ENCODE peak calls at places on chromosome 18, in eight cellular contexts. One of them, this sample, is unnamed.

GRCh38 chr18:48820483-48821250 is 130.1 kb downstream of the SMAD7 start:
- DNase-seq in activated T-helper 1 cell treated with Interleukin-2 at 50 U/mL for 16 hours: no peak
- DNase-seq in iris pigment epithelial cell: no peak
- DNase-seq in right atrium auricular region: peak; percentile 42
- DNase-seq in NCI-H2029: no peak
- DNase-seq in GM23338: no peak
- DNase-seq in SW480: no peak
- DNase-seq in activated CD4-positive, CD25-positive, alpha-beta regulatory T cell: no peak
- DNase-seq in this sample: no peak

GRCh38 chr18:48983793-48984437 is 33.1 kb upstream of the SMAD7 start:
- DNase-seq in right atrium auricular region: no peak
- DNase-seq in activated CD4-positive, CD25-positive, alpha-beta regulatory T cell: no peak
- DNase-seq in NCI-H2029: peak; percentile 54
- DNase-seq in GM23338: no peak
- DNase-seq in SW480: no peak
- DNase-seq in activated T-helper 1 cell treated with Interleukin-2 at 50 U/mL for 16 hours: no peak
- DNase-seq in iris pigment epithelial cell: no peak
- DNase-seq in this sample: no peak

GRCh38 chr18:10074122-10074521 is 160.3 kb downstream of the VAPA start:
- DNase-seq in activated T-helper 1 cell treated with Interleukin-2 at 50 U/mL for 16 hours: no peak
- DNase-seq in GM23338: no peak
- DNase-seq in activated CD4-positive, CD25-positive, alpha-beta regulatory T cell: no peak
- DNase-seq in iris pigment epithelial cell: no peak
- DNase-seq in SW480: peak; percentile 86
- DNase-seq in right atrium auricular region: no peak
- DNase-seq in NCI-H2029: no peak
- DNase-seq in this sample: no peak

GRCh38 chr18:51107594-51108305 is 77.7 kb downstream of the SMAD4 start:
- DNase-seq in activated CD4-positive, CD25-positive, alpha-beta regulatory T cell: no peak
- DNase-seq in iris pigment epithelial cell: peak; percentile 15
- DNase-seq in NCI-H2029: no peak
- DNase-seq in activated T-helper 1 cell treated with Interleukin-2 at 50 U/mL for 16 hours: no peak
- DNase-seq in SW480: no peak
- DNase-seq in GM23338: no peak
- DNase-seq in right atrium auricular region: no peak
- DNase-seq in this sample: no peak

GRCh38 chr18:71045331-71046065 is 756.7 kb downstream of the SOCS6 start:
- DNase-seq in activated CD4-positive, CD25-positive, alpha-beta regulatory T cell: no peak
- DNase-seq in activated T-helper 1 cell treated with Interleukin-2 at 50 U/mL for 16 hours: no peak
- DNase-seq in iris pigment epithelial cell: no peak
- DNase-seq in GM23338: no peak
- DNase-seq in right atrium auricular region: no peak
- DNase-seq in SW480: no peak
- DNase-seq in NCI-H2029: no peak
- DNase-seq in this sample: no peak

GRCh38 chr18:10169064-10169562 is 255.3 kb downstream of the VAPA start:
- DNase-seq in SW480: peak; percentile 77
- DNase-seq in right atrium auricular region: no peak
- DNase-seq in activated CD4-positive, CD25-positive, alpha-beta regulatory T cell: no peak
- DNase-seq in activated T-helper 1 cell treated with Interleukin-2 at 50 U/mL for 16 hours: no peak
- DNase-seq in NCI-H2029: peak; percentile 1
- DNase-seq in iris pigment epithelial cell: peak; percentile 15
- DNase-seq in GM23338: no peak
- DNase-seq in this sample: no peak

GRCh38 chr18:24488824-24489493 is 28.5 kb downstream of the HRH4 start:
- DNase-seq in GM23338: peak; percentile 76
- DNase-seq in SW480: peak; percentile 34
- DNase-seq in activated CD4-positive, CD25-positive, alpha-beta regulatory T cell: no peak
- DNase-seq in NCI-H2029: no peak
- DNase-seq in activated T-helper 1 cell treated with Interleukin-2 at 50 U/mL for 16 hours: no peak
- DNase-seq in iris pigment epithelial cell: peak; percentile 38
- DNase-seq in right atrium auricular region: no peak
- DNase-seq in this sample: no peak

GRCh38 chr18:55997156-55997561 is 409.2 kb upstream of the TCF4 start:
- DNase-seq in NCI-H2029: no peak
- DNase-seq in activated T-helper 1 cell treated with Interleukin-2 at 50 U/mL for 16 hours: no peak
- DNase-seq in SW480: no peak
- DNase-seq in right atrium auricular region: no peak
- DNase-seq in GM23338: peak; percentile 22
- DNase-seq in activated CD4-positive, CD25-positive, alpha-beta regulatory T cell: no peak
- DNase-seq in iris pigment epithelial cell: peak; percentile 12
- DNase-seq in this sample: no peak

GRCh38 chr18:35495821-35496368 is 1.9 kb downstream of the INO80C start:
- DNase-seq in iris pigment epithelial cell: peak; percentile 62
- DNase-seq in SW480: no peak
- DNase-seq in NCI-H2029: no peak
- DNase-seq in activated CD4-positive, CD25-positive, alpha-beta regulatory T cell: no peak
- DNase-seq in activated T-helper 1 cell treated with Interleukin-2 at 50 U/mL for 16 hours: no peak
- DNase-seq in GM23338: no peak
- DNase-seq in right atrium auricular region: no peak
- DNase-seq in this sample: no peak

GRCh38 chr18:22868831-22869230 is 64.3 kb upstream of the RBBP8 start:
- DNase-seq in activated T-helper 1 cell treated with Interleukin-2 at 50 U/mL for 16 hours: no peak
- DNase-seq in iris pigment epithelial cell: no peak
- DNase-seq in NCI-H2029: no peak
- DNase-seq in SW480: no peak
- DNase-seq in right atrium auricular region: no peak
- DNase-seq in activated CD4-positive, CD25-positive, alpha-beta regulatory T cell: no peak
- DNase-seq in GM23338: no peak
- DNase-seq in this sample: no peak

GRCh38 chr18:76451475-76452331 is 43.3 kb downstream of the ZNF516 start:
- DNase-seq in right atrium auricular region: peak; percentile 58
- DNase-seq in SW480: no peak
- DNase-seq in iris pigment epithelial cell: no peak
- DNase-seq in GM23338: peak; percentile 35
- DNase-seq in activated CD4-positive, CD25-positive, alpha-beta regulatory T cell: no peak
- DNase-seq in activated T-helper 1 cell treated with Interleukin-2 at 50 U/mL for 16 hours: no peak
- DNase-seq in NCI-H2029: no peak
- DNase-seq in this sample: no peak

GRCh38 chr18:1104265-1104792 is 199.7 kb downstream of the ADCYAP1 start:
- DNase-seq in SW480: no peak
- DNase-seq in NCI-H2029: no peak
- DNase-seq in activated CD4-positive, CD25-positive, alpha-beta regulatory T cell: no peak
- DNase-seq in activated T-helper 1 cell treated with Interleukin-2 at 50 U/mL for 16 hours: no peak
- DNase-seq in GM23338: no peak
- DNase-seq in right atrium auricular region: no peak
- DNase-seq in iris pigment epithelial cell: peak; percentile 37
- DNase-seq in this sample: no peak

GRCh38 chr18:35661483-35662146 is 80.1 kb downstream of the GALNT1 start:
- DNase-seq in SW480: no peak
- DNase-seq in NCI-H2029: no peak
- DNase-seq in GM23338: peak; percentile 51
- DNase-seq in activated T-helper 1 cell treated with Interleukin-2 at 50 U/mL for 16 hours: no peak
- DNase-seq in iris pigment epithelial cell: no peak
- DNase-seq in right atrium auricular region: no peak
- DNase-seq in activated CD4-positive, CD25-positive, alpha-beta regulatory T cell: no peak
- DNase-seq in this sample: no peak

GRCh38 chr18:44238449-44238848 is 442.2 kb upstream of the SETBP1 start:
- DNase-seq in SW480: no peak
- DNase-seq in iris pigment epithelial cell: peak; percentile 40
- DNase-seq in NCI-H2029: no peak
- DNase-seq in GM23338: no peak
- DNase-seq in right atrium auricular region: no peak
- DNase-seq in activated T-helper 1 cell treated with Interleukin-2 at 50 U/mL for 16 hours: no peak
- DNase-seq in activated CD4-positive, CD25-positive, alpha-beta regulatory T cell: no peak
- DNase-seq in this sample: no peak

GRCh38 chr18:42068030-42068429 is 113.0 kb downstream of the PIK3C3 start:
- DNase-seq in iris pigment epithelial cell: peak; percentile 34
- DNase-seq in GM23338: no peak
- DNase-seq in activated CD4-positive, CD25-positive, alpha-beta regulatory T cell: no peak
- DNase-seq in right atrium auricular region: no peak
- DNase-seq in SW480: no peak
- DNase-seq in activated T-helper 1 cell treated with Interleukin-2 at 50 U/mL for 16 hours: no peak
- DNase-seq in NCI-H2029: no peak
- DNase-seq in this sample: no peak

GRCh38 chr18:67456691-67457090 is 59.8 kb downstream of the DSEL start:
- DNase-seq in GM23338: peak; percentile 21
- DNase-seq in iris pigment epithelial cell: peak; percentile 3
- DNase-seq in NCI-H2029: no peak
- DNase-seq in activated CD4-positive, CD25-positive, alpha-beta regulatory T cell: no peak
- DNase-seq in activated T-helper 1 cell treated with Interleukin-2 at 50 U/mL for 16 hours: no peak
- DNase-seq in right atrium auricular region: no peak
- DNase-seq in SW480: no peak
- DNase-seq in this sample: no peak

GRCh38 chr18:67199993-67200617 is 316.4 kb downstream of the DSEL start:
- DNase-seq in GM23338: peak; percentile 69
- DNase-seq in activated T-helper 1 cell treated with Interleukin-2 at 50 U/mL for 16 hours: no peak
- DNase-seq in right atrium auricular region: no peak
- DNase-seq in iris pigment epithelial cell: peak; percentile 69
- DNase-seq in NCI-H2029: peak; percentile 1
- DNase-seq in SW480: peak; percentile 31
- DNase-seq in activated CD4-positive, CD25-positive, alpha-beta regulatory T cell: no peak
- DNase-seq in this sample: no peak

GRCh38 chr18:34544930-34545329 is 165.2 kb upstream of the DTNA start:
- DNase-seq in activated CD4-positive, CD25-positive, alpha-beta regulatory T cell: no peak
- DNase-seq in activated T-helper 1 cell treated with Interleukin-2 at 50 U/mL for 16 hours: no peak
- DNase-seq in SW480: no peak
- DNase-seq in NCI-H2029: peak; percentile 5
- DNase-seq in GM23338: no peak
- DNase-seq in iris pigment epithelial cell: no peak
- DNase-seq in right atrium auricular region: no peak
- DNase-seq in this sample: no peak

GRCh38 chr18:59156316-59156715 is 16.6 kb downstream of the SEC11C start:
- DNase-seq in activated T-helper 1 cell treated with Interleukin-2 at 50 U/mL for 16 hours: no peak
- DNase-seq in GM23338: no peak
- DNase-seq in NCI-H2029: no peak
- DNase-seq in right atrium auricular region: no peak
- DNase-seq in iris pigment epithelial cell: no peak
- DNase-seq in activated CD4-positive, CD25-positive, alpha-beta regulatory T cell: no peak
- DNase-seq in SW480: no peak
- DNase-seq in this sample: no peak

GRCh38 chr18:72867721-72868665 is at the start of gene NETO1:
- DNase-seq in GM23338: peak; percentile 72
- DNase-seq in activated CD4-positive, CD25-positive, alpha-beta regulatory T cell: no peak
- DNase-seq in activated T-helper 1 cell treated with Interleukin-2 at 50 U/mL for 16 hours: no peak
- DNase-seq in iris pigment epithelial cell: no peak
- DNase-seq in SW480: no peak
- DNase-seq in right atrium auricular region: no peak
- DNase-seq in NCI-H2029: no peak
- DNase-seq in this sample: no peak

GRCh38 chr18:13061630-13062189 is 70.5 kb downstream of the CEP192 start:
- DNase-seq in NCI-H2029: no peak
- DNase-seq in SW480: no peak
- DNase-seq in activated CD4-positive, CD25-positive, alpha-beta regulatory T cell: no peak
- DNase-seq in right atrium auricular region: no peak
- DNase-seq in iris pigment epithelial cell: no peak
- DNase-seq in activated T-helper 1 cell treated with Interleukin-2 at 50 U/mL for 16 hours: no peak
- DNase-seq in GM23338: no peak
- DNase-seq in this sample: no peak

GRCh38 chr18:25560369-25560768 is 208.4 kb upstream of the ZNF521 start:
- DNase-seq in SW480: no peak
- DNase-seq in right atrium auricular region: no peak
- DNase-seq in activated CD4-positive, CD25-positive, alpha-beta regulatory T cell: no peak
- DNase-seq in activated T-helper 1 cell treated with Interleukin-2 at 50 U/mL for 16 hours: no peak
- DNase-seq in NCI-H2029: no peak
- DNase-seq in GM23338: no peak
- DNase-seq in iris pigment epithelial cell: no peak
- DNase-seq in this sample: no peak

GRCh38 chr18:9287037-9287436 is 47.5 kb upstream of the TWSG1 start:
- DNase-seq in activated CD4-positive, CD25-positive, alpha-beta regulatory T cell: no peak
- DNase-seq in SW480: peak; percentile 6
- DNase-seq in activated T-helper 1 cell treated with Interleukin-2 at 50 U/mL for 16 hours: no peak
- DNase-seq in right atrium auricular region: no peak
- DNase-seq in NCI-H2029: no peak
- DNase-seq in GM23338: no peak
- DNase-seq in iris pigment epithelial cell: peak; percentile 15
- DNase-seq in this sample: no peak

GRCh38 chr18:31591628-31592027 is at the start of gene TTR:
- DNase-seq in GM23338: no peak
- DNase-seq in SW480: no peak
- DNase-seq in NCI-H2029: no peak
- DNase-seq in activated CD4-positive, CD25-positive, alpha-beta regulatory T cell: no peak
- DNase-seq in right atrium auricular region: no peak
- DNase-seq in activated T-helper 1 cell treated with Interleukin-2 at 50 U/mL for 16 hours: no peak
- DNase-seq in iris pigment epithelial cell: no peak
- DNase-seq in this sample: no peak

GRCh38 chr18:62377408-62377807 is 52.3 kb downstream of the TNFRSF11A start:
- DNase-seq in right atrium auricular region: no peak
- DNase-seq in activated CD4-positive, CD25-positive, alpha-beta regulatory T cell: no peak
- DNase-seq in SW480: no peak
- DNase-seq in activated T-helper 1 cell treated with Interleukin-2 at 50 U/mL for 16 hours: no peak
- DNase-seq in NCI-H2029: no peak
- DNase-seq in iris pigment epithelial cell: no peak
- DNase-seq in GM23338: no peak
- DNase-seq in this sample: no peak

GRCh38 chr18:60984496-60984895 is 348.7 kb upstream of the CDH20 start:
- DNase-seq in NCI-H2029: no peak
- DNase-seq in activated CD4-positive, CD25-positive, alpha-beta regulatory T cell: no peak
- DNase-seq in SW480: no peak
- DNase-seq in right atrium auricular region: no peak
- DNase-seq in iris pigment epithelial cell: peak; percentile 95
- DNase-seq in GM23338: no peak
- DNase-seq in activated T-helper 1 cell treated with Interleukin-2 at 50 U/mL for 16 hours: no peak
- DNase-seq in this sample: no peak

GRCh38 chr18:75208055-75208835 is 694 bp downstream of the PTGR3 start:
- DNase-seq in SW480: peak; percentile 39
- DNase-seq in right atrium auricular region: no peak
- DNase-seq in activated T-helper 1 cell treated with Interleukin-2 at 50 U/mL for 16 hours: peak; percentile 20
- DNase-seq in GM23338: peak; percentile 58
- DNase-seq in activated CD4-positive, CD25-positive, alpha-beta regulatory T cell: no peak
- DNase-seq in NCI-H2029: no peak
- DNase-seq in iris pigment epithelial cell: peak; percentile 76
- DNase-seq in this sample: peak; percentile 13

GRCh38 chr18:44521673-44522032 is 159.0 kb upstream of the SETBP1 start:
- DNase-seq in iris pigment epithelial cell: no peak
- DNase-seq in GM23338: no peak
- DNase-seq in activated T-helper 1 cell treated with Interleukin-2 at 50 U/mL for 16 hours: no peak
- DNase-seq in SW480: no peak
- DNase-seq in NCI-H2029: no peak
- DNase-seq in activated CD4-positive, CD25-positive, alpha-beta regulatory T cell: no peak
- DNase-seq in right atrium auricular region: no peak
- DNase-seq in this sample: no peak

GRCh38 chr18:76223403-76223802 is 271.6 kb downstream of the ZNF516 start:
- DNase-seq in activated CD4-positive, CD25-positive, alpha-beta regulatory T cell: no peak
- DNase-seq in iris pigment epithelial cell: no peak
- DNase-seq in NCI-H2029: no peak
- DNase-seq in GM23338: no peak
- DNase-seq in SW480: no peak
- DNase-seq in activated T-helper 1 cell treated with Interleukin-2 at 50 U/mL for 16 hours: no peak
- DNase-seq in right atrium auricular region: no peak
- DNase-seq in this sample: no peak

GRCh38 chr18:54279477-54280205 is 10.3 kb downstream of the POLI start:
- DNase-seq in iris pigment epithelial cell: no peak
- DNase-seq in right atrium auricular region: no peak
- DNase-seq in activated T-helper 1 cell treated with Interleukin-2 at 50 U/mL for 16 hours: no peak
- DNase-seq in activated CD4-positive, CD25-positive, alpha-beta regulatory T cell: no peak
- DNase-seq in GM23338: no peak
- DNase-seq in NCI-H2029: no peak
- DNase-seq in SW480: no peak
- DNase-seq in this sample: no peak

GRCh38 chr18:28606686-28607085 is 429.8 kb upstream of the CDH2 start:
- DNase-seq in activated CD4-positive, CD25-positive, alpha-beta regulatory T cell: no peak
- DNase-seq in SW480: no peak
- DNase-seq in right atrium auricular region: no peak
- DNase-seq in GM23338: no peak
- DNase-seq in iris pigment epithelial cell: no peak
- DNase-seq in NCI-H2029: no peak
- DNase-seq in activated T-helper 1 cell treated with Interleukin-2 at 50 U/mL for 16 hours: no peak
- DNase-seq in this sample: no peak

GRCh38 chr18:59606193-59607175 is 90.7 kb downstream of the CCBE1 start:
- DNase-seq in NCI-H2029: no peak
- DNase-seq in GM23338: no peak
- DNase-seq in activated CD4-positive, CD25-positive, alpha-beta regulatory T cell: no peak
- DNase-seq in activated T-helper 1 cell treated with Interleukin-2 at 50 U/mL for 16 hours: no peak
- DNase-seq in right atrium auricular region: no peak
- DNase-seq in SW480: no peak
- DNase-seq in iris pigment epithelial cell: peak; percentile 72
- DNase-seq in this sample: no peak

GRCh38 chr18:1092228-1092627 is 187.6 kb downstream of the ADCYAP1 start:
- DNase-seq in NCI-H2029: no peak
- DNase-seq in GM23338: peak; percentile 75
- DNase-seq in SW480: no peak
- DNase-seq in activated T-helper 1 cell treated with Interleukin-2 at 50 U/mL for 16 hours: no peak
- DNase-seq in activated CD4-positive, CD25-positive, alpha-beta regulatory T cell: no peak
- DNase-seq in iris pigment epithelial cell: no peak
- DNase-seq in right atrium auricular region: no peak
- DNase-seq in this sample: no peak

GRCh38 chr18:54828290-54828871 is at the start of gene RAB27B:
- DNase-seq in activated T-helper 1 cell treated with Interleukin-2 at 50 U/mL for 16 hours: peak; percentile 50
- DNase-seq in right atrium auricular region: peak; percentile 68
- DNase-seq in NCI-H2029: peak; percentile 12
- DNase-seq in SW480: peak; percentile 40
- DNase-seq in activated CD4-positive, CD25-positive, alpha-beta regulatory T cell: no peak
- DNase-seq in iris pigment epithelial cell: peak; percentile 96
- DNase-seq in GM23338: peak; percentile 92
- DNase-seq in this sample: no peak

This sample was measured in effector CD8-positive, alpha-beta T cell.